ENCODE peak calls at places on chromosomes 11 and 22, in six cellular contexts. U, Z, W, M, V and O are unnamed samples.
A peak's percentile ranks its signal among the peaks of the same experiment; 100 is the strongest.

GRCh38 chr11:46055371-46055770 is 65.9 kb downstream of the PHF21A start:
- DNase-seq in U (no peak), Z (no peak), W (no peak), M (peak; percentile 90), V (no peak), O (no peak)

GRCh38 chr22:46487318-46487717 is 50.1 kb downstream of the CELSR1 start:
- DNase-seq in U (no peak), Z (peak; percentile 43), W (no peak), M (no peak), V (no peak), O (no peak)

GRCh38 chr11:841981-842369 is 354 bp downstream of the POLR2L start:
- DNase-seq in U (no peak), Z (no peak), W (no peak), M (no peak), V (no peak), O (no peak)

GRCh38 chr22:24498826-24499225 is 3.7 kb downstream of the UPB1 start:
- DNase-seq in U (no peak), Z (no peak), W (no peak), M (no peak), V (no peak), O (no peak)

GRCh38 chr11:100557830-100558611 is 129.1 kb upstream of the ARHGAP42 start:
- DNase-seq in U (no peak), Z (no peak), W (no peak), M (no peak), V (no peak), O (no peak)

GRCh38 chr11:116895053-116895757 is 57.8 kb upstream of the APOA1 start:
- DNase-seq in U (peak; percentile 23), Z (peak; percentile 28), W (no peak), M (peak; percentile 87), V (peak; percentile 42), O (peak; percentile 11)

GRCh38 chr11:44634401-44635281 is 69.2 kb downstream of the CD82 start:
- DNase-seq in U (no peak), Z (peak; percentile 90), W (peak; percentile 10), M (peak; percentile 84), V (peak; percentile 57), O (peak; percentile 38)

GRCh38 chr11:35106595-35106994 is 32.4 kb upstream of the CD44 start:
- DNase-seq in U (no peak), Z (no peak), W (no peak), M (no peak), V (no peak), O (no peak)

GRCh38 chr22:38973289-38974169 is 8.6 kb upstream of the APOBEC3B start:
- DNase-seq in U (peak; percentile 21), Z (no peak), W (no peak), M (peak; percentile 88), V (peak; percentile 43), O (peak; percentile 41)

GRCh38 chr11:46480909-46481308 is 89.3 kb upstream of the CHRM4 start:
- DNase-seq in U (no peak), Z (peak; percentile 69), W (no peak), M (no peak), V (no peak), O (no peak)

GRCh38 chr11:37972691-37973090 is 1374.7 kb upstream of the RAG2 start:
- DNase-seq in U (no peak), Z (no peak), W (no peak), M (no peak), V (no peak), O (no peak)

GRCh38 chr22:35678836-35679235 is 30.6 kb downstream of the APOL6 start:
- DNase-seq in U (no peak), Z (no peak), W (no peak), M (no peak), V (no peak), O (no peak)

GRCh38 chr22:49966041-49966715 is 5.6 kb downstream of the PIM3 start:
- DNase-seq in U (no peak), Z (peak; percentile 30), W (no peak), M (no peak), V (no peak), O (no peak)

GRCh38 chr11:59678813-59679165 is 10.0 kb upstream of the PATL1 start:
- DNase-seq in U (no peak), Z (no peak), W (no peak), M (no peak), V (no peak), O (no peak)

GRCh38 chr11:70660889-70661197 is 262.5 kb downstream of the CTTN start:
- DNase-seq in U (no peak), Z (no peak), W (no peak), M (no peak), V (no peak), O (no peak)

GRCh38 chr11:117620131-117620530 is 176.9 kb downstream of the DSCAML1 start:
- DNase-seq in U (peak; percentile 16), Z (no peak), W (no peak), M (no peak), V (no peak), O (no peak)

GRCh38 chr11:16825091-16825490 is 86.6 kb downstream of the C11orf58 start:
- DNase-seq in U (no peak), Z (no peak), W (no peak), M (no peak), V (no peak), O (no peak)

GRCh38 chr11:114183041-114183511 is 113.1 kb upstream of the NNMT start:
- DNase-seq in U (peak; percentile 66), Z (no peak), W (no peak), M (no peak), V (no peak), O (no peak)

GRCh38 chr22:21939392-21940319 is 13.0 kb downstream of the PPM1F start:
- DNase-seq in U (peak; percentile 82), Z (no peak), W (no peak), M (no peak), V (no peak), O (no peak)

GRCh38 chr11:22688914-22689313 is 22.5 kb downstream of the GAS2 start:
- DNase-seq in U (no peak), Z (no peak), W (no peak), M (no peak), V (no peak), O (no peak)

GRCh38 chr22:27045103-27045940 is 387.9 kb downstream of the MIAT start:
- DNase-seq in U (no peak), Z (no peak), W (no peak), M (peak; percentile 28), V (no peak), O (peak; percentile 66)

GRCh38 chr11:28521075-28521474 is 412.9 kb downstream of the METTL15 start:
- DNase-seq in U (no peak), Z (no peak), W (no peak), M (no peak), V (no peak), O (no peak)

GRCh38 chr11:116890193-116890592 is 52.8 kb upstream of the APOA1 start:
- DNase-seq in U (no peak), Z (no peak), W (no peak), M (no peak), V (no peak), O (no peak)

GRCh38 chr11:67437082-67437821 is at the start of gene PTPRCAP:
- DNase-seq in U (peak; percentile 89), Z (no peak), W (no peak), M (peak; percentile 62), V (peak; percentile 70), O (no peak)

GRCh38 chr11:67439321-67440228 is 2.1 kb upstream of the PTPRCAP start:
- DNase-seq in U (peak; percentile 72), Z (no peak), W (no peak), M (peak; percentile 61), V (no peak), O (peak; percentile 68)

GRCh38 chr11:67440229-67441081 is 2.8 kb downstream of the CORO1B start:
- DNase-seq in U (no peak), Z (no peak), W (no peak), M (no peak), V (no peak), O (no peak)

GRCh38 chr11:67436459-67437081 is 912 bp downstream of the PTPRCAP start:
- DNase-seq in U (peak; percentile 94), Z (no peak), W (no peak), M (peak; percentile 86), V (peak; percentile 82), O (no peak)

GRCh38 chr11:67438121-67438902 is 830 bp upstream of the PTPRCAP start:
- DNase-seq in U (peak; percentile 70), Z (no peak), W (no peak), M (no peak), V (no peak), O (no peak)
- TF ChIP-seq REST in U (no peak), Z (no peak), W (no peak), M (no peak), V (no peak), O (no peak)

DNA sequence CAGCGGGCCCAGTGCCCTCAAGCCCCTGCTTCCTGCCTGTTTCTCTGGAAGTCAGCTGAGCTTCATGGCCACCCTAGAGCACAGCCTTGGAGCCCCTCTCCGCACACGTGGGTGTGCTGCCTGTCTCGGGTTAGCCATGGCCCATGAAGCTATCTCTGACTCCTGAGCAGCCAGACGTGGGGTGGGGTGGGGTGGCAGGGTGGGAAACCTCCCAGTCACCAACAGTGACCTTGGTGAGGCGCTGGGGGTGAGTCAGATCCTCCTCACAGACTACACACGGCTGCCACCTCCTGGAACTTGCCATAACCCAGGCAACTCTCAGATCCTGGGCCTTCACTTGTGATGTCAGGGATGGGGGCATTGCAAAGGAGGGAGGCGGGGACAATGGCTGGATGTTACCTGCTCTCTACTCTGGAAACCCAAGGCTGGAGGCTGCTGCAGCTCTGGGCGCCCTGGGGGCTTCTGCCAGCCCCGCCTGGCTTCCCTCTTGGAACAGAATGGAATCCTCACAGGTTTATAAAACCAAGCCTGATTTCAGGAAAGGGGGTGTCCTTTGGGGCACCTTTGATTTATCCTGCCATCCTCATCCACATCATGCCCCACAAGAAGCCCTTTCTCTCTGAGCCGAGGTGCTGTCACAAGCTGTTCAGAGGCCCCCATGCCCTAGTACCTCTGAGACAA is 88.4 kb downstream of the SNX19 start:
- DNase-seq in U (no peak), Z (peak; percentile 53), W (peak; percentile 50), M (peak; percentile 86), V (peak; percentile 48), O (peak; percentile 80)
- TF ChIP-seq REST in U (no peak), Z (no peak), W (no peak), M (no peak), V (no peak), O (no peak)

GRCh38 chr11:102666331-102666957 is 39.1 kb downstream of the MMP27 start:
- DNase-seq in U (peak; percentile 39), Z (peak; percentile 34), W (peak; percentile 37), M (peak; percentile 74), V (peak; percentile 49), O (peak; percentile 46)
- TF ChIP-seq REST in U (no peak), Z (no peak), W (no peak), M (no peak), V (no peak), O (no peak)

GRCh38 chr22:42344391-42344861 is 74.0 kb upstream of the TCF20 start:
- DNase-seq in U (no peak), Z (no peak), W (no peak), M (peak; percentile 76), V (no peak), O (no peak)
- TF ChIP-seq REST in U (no peak), Z (no peak), W (no peak), M (no peak), V (no peak), O (no peak)